ENCODE peak calls at places on chromosome 1, in ten cellular contexts. U, O, D, Q, L, S, E, W, M and G are unnamed samples. For H3K4me1, the result is how much of the 10 kb centered on the place peaks cover.

GRCh38 chr1:110783292-110783918 is 89.5 kb upstream of the CD53 start:
- DNase-seq in U (peak), O (peak), D (peak), Q (peak), L (peak), S (peak), E (peak), W (peak), M (peak), G (peak)

GRCh38 chr1:5746611-5747427 is 245.4 kb downstream of the NPHP4 start:
- DNase-seq in U (no peak), O (no peak), D (peak), Q (no peak), L (no peak), S (no peak), E (no peak), W (no peak), M (no peak), G (no peak)

GRCh38 chr1:30449003-30449402 is 274.4 kb downstream of the MATN1 start:
- DNase-seq in U (no peak), O (no peak), D (peak), Q (no peak), L (no peak), S (no peak), E (no peak), W (no peak), M (no peak), G (no peak)

GRCh38 chr1:58529288-58529687 is 17.2 kb downstream of the OMA1 start:
- DNase-seq in U (no peak), O (no peak), D (no peak), Q (no peak), L (no peak), S (no peak), E (no peak), W (no peak), M (no peak), G (no peak)

GRCh38 chr1:53919675-53920066 is 25.7 kb downstream of the DIO1 start:
- DNase-seq in U (no peak), O (no peak), D (no peak), Q (peak), L (no peak), S (no peak), E (no peak), W (no peak), M (no peak), G (no peak)

GRCh38 chr1:179190861-179191260 is 38.6 kb downstream of the ABL2 start:
- DNase-seq in U (no peak), O (no peak), D (no peak), Q (no peak), L (no peak), S (peak), E (no peak), W (no peak), M (no peak), G (no peak)

GRCh38 chr1:234631721-234632125 is 21.7 kb upstream of the IRF2BP2 start:
- DNase-seq in U (peak), O (peak), D (no peak), Q (peak), L (no peak), S (peak), E (no peak), W (no peak), M (no peak), G (peak)

GRCh38 chr1:227785094-227785811 is 30.2 kb upstream of the PRSS38 start:
- DNase-seq in U (no peak), O (no peak), D (no peak), Q (no peak), L (no peak), S (no peak), E (no peak), W (no peak), M (no peak), G (no peak)

GRCh38 chr1:24427469-24427862 is 11.9 kb downstream of the NIPAL3 start:
- DNase-seq in U (no peak), O (no peak), D (no peak), Q (no peak), L (no peak), S (no peak), E (no peak), W (no peak), M (no peak), G (no peak)

GRCh38 chr1:28955930-28956552 is 41.7 kb downstream of the EPB41 start:
- DNase-seq in U (no peak), O (peak), D (no peak), Q (peak), L (peak), S (no peak), E (no peak), W (no peak), M (no peak), G (no peak)

GRCh38 chr1:115507256-115507589 is 134.5 kb upstream of the VANGL1 start:
- DNase-seq in U (no peak), O (peak), D (no peak), Q (peak), L (peak), S (peak), E (peak), W (no peak), M (peak), G (no peak)

GRCh38 chr1:98523256-98523655 is 138.3 kb upstream of the SNX7 start:
- DNase-seq in U (no peak), O (peak), D (no peak), Q (peak), L (no peak), S (no peak), E (no peak), W (no peak), M (no peak), G (no peak)

GRCh38 chr1:154944422-154945159 is 8.1 kb upstream of the PMVK start:
- DNase-seq in U (no peak), O (no peak), D (no peak), Q (no peak), L (no peak), S (no peak), E (peak), W (no peak), M (no peak), G (no peak)

GRCh38 chr1:17274186-17275170 is 25.6 kb downstream of the PADI3 start:
- DNase-seq in U (no peak), O (no peak), D (peak), Q (peak), L (peak), S (peak), E (peak), W (peak), M (peak), G (peak)

GRCh38 chr1:53068314-53069084 is 6.5 kb downstream of the PODN start:
- DNase-seq in U (no peak), O (no peak), D (no peak), Q (no peak), L (no peak), S (no peak), E (no peak), W (no peak), M (no peak), G (no peak)

GRCh38 chr1:37486680-37487618 is 12.6 kb downstream of the ZC3H12A start:
- DNase-seq in U (peak), O (peak), D (peak), Q (peak), L (peak), S (peak), E (peak), W (peak), M (peak), G (peak)

GRCh38 chr1:198179556-198179981 is 22.8 kb downstream of the NEK7 start:
- DNase-seq in U (no peak), O (peak), D (no peak), Q (peak), L (no peak), S (no peak), E (peak), W (no peak), M (no peak), G (no peak)

GRCh38 chr1:220455559-220455958 is 72.4 kb upstream of the MARK1 start:
- DNase-seq in U (no peak), O (no peak), D (no peak), Q (no peak), L (no peak), S (no peak), E (no peak), W (no peak), M (no peak), G (no peak)

GRCh38 chr1:150065184-150065871 is 2.2 kb upstream of the VPS45 start:
- DNase-seq in U (no peak), O (peak), D (no peak), Q (peak), L (no peak), S (no peak), E (no peak), W (no peak), M (peak), G (no peak)

GRCh38 chr1:87149166-87150065 is 179.3 kb upstream of the LMO4 start:
- DNase-seq in U (no peak), O (peak), D (no peak), Q (peak), L (no peak), S (no peak), E (no peak), W (no peak), M (no peak), G (peak)

GRCh38 chr1:156319664-156320063 is 18.4 kb downstream of the CCT3 start:
- DNase-seq in U (no peak), O (no peak), D (no peak), Q (peak), L (no peak), S (peak), E (peak), W (no peak), M (no peak), G (no peak)

GRCh38 chr1:6440198-6441126 is 15.9 kb downstream of the ESPN start:
- DNase-seq in U (no peak), O (peak), D (peak), Q (peak), L (peak), S (no peak), E (peak), W (peak), M (no peak), G (peak)

GRCh38 chr1:6004412-6005123 is 12.3 kb upstream of the NPHP4 start:
- DNase-seq in U (no peak), O (no peak), D (no peak), Q (no peak), L (no peak), S (no peak), E (no peak), W (no peak), M (no peak), G (no peak)

GRCh38 chr1:24186711-24186992 is 437 bp downstream of the IFNLR1 start:
- DNase-seq in U (no peak), O (no peak), D (no peak), Q (no peak), L (no peak), S (no peak), E (no peak), W (no peak), M (no peak), G (no peak)

GRCh38 chr1:4506591-4506990 is 147.8 kb upstream of the AJAP1 start:
- DNase-seq in U (no peak), O (no peak), D (no peak), Q (no peak), L (no peak), S (no peak), E (no peak), W (no peak), M (no peak), G (no peak)

GRCh38 chr1:161915051-161915503 is 108.6 kb downstream of the OLFML2B start:
- DNase-seq in U (no peak), O (no peak), D (no peak), Q (no peak), L (no peak), S (no peak), E (no peak), W (no peak), M (no peak), G (no peak)

GRCh38 chr1:175294179-175294756 is 101.7 kb upstream of the KIAA0040 start:
- DNase-seq in U (no peak), O (no peak), D (no peak), Q (no peak), L (no peak), S (no peak), E (no peak), W (no peak), M (no peak), G (no peak)

GRCh38 chr1:212186427-212187207 is 98.6 kb upstream of the PPP2R5A start:
- DNase-seq in U (no peak), O (no peak), D (no peak), Q (no peak), L (no peak), S (no peak), E (no peak), W (no peak), M (no peak), G (no peak)

GRCh38 chr1:182337736-182338571 is 53.6 kb downstream of the GLUL start:
- DNase-seq in U (no peak), O (no peak), D (no peak), Q (no peak), L (no peak), S (no peak), E (no peak), W (peak), M (no peak), G (no peak)

GRCh38 chr1:112714313-112715263 is 544 bp downstream of the PPM1J start:
- DNase-seq in U (no peak), O (no peak), D (peak), Q (no peak), L (peak), S (no peak), E (peak), W (peak), M (no peak), G (no peak)

GRCh38 chr1:98086796-98087195 is 166.0 kb upstream of the DPYD start:
- DNase-seq in U (peak), O (peak), D (no peak), Q (peak), L (peak), S (peak), E (peak), W (no peak), M (peak), G (peak)

GRCh38 chr1:23896491-23896890 is 16.7 kb downstream of the CNR2 start:
- DNase-seq in U (no peak), O (no peak), D (no peak), Q (no peak), L (no peak), S (no peak), E (no peak), W (no peak), M (no peak), G (no peak)

GRCh38 chr1:91830242-91831131 is 55.5 kb downstream of the TGFBR3 start:
- DNase-seq in U (no peak), O (peak), D (no peak), Q (peak), L (no peak), S (peak), E (peak), W (no peak), M (no peak), G (peak)

GRCh38 chr1:213761845-213762407 is 225.8 kb upstream of the PROX1 start:
- DNase-seq in U (no peak), O (no peak), D (no peak), Q (no peak), L (no peak), S (peak), E (no peak), W (no peak), M (no peak), G (no peak)

GRCh38 chr1:245172026-245172425 is 17.2 kb downstream of the KIF26B start:
- DNase-seq in U (no peak), O (no peak), D (no peak), Q (peak), L (no peak), S (no peak), E (no peak), W (no peak), M (no peak), G (no peak)

DNA sequence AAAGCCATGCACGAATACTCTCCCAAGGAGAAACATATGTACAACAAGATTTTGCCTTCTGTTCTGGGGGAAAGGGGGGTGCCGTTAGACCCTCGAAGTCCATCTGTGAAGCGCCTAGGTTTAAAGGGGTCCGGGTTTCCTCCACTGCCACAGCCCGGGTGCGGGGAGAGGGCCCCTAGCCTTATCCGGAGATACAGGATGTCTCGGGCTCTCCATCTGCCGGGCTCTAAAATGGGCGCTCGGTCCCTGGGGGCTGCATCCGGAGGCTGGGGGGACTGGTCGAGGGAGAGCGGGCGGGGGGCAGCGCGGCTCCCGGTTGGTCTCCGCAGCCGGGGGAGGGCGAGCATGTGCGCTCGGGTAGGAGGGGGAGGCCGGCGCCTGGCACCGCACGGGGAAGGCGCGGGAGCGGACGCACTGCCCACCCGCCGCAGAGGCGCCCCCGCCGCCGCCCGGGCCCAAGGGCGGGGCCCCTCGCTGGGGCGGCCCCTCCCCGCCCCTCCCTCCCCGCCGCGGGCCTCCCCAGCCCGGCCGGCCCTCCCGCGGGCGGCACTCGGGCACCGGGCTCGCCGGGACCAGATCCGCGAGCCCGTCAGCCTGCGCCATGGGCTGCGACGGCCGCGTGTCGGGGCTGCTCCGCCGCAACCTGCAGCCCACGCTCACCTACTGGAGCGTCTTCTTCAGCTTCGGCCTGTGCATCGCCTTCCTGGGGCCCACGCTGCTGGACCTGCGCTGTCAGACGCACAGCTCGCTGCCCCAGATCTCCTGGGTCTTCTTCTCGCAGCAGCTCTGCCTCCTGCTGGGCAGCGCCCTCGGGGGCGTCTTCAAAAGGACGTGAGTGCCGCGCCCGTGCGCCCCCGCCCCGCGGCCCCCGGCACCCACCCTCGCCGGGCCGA is 63.1 kb downstream of the ELK4 start:
- DNase-seq in U (no peak), O (no peak), D (peak), Q (peak), L (peak), S (no peak), E (peak), W (peak), M (no peak), G (no peak)
- TF ChIP-seq EZH2 in U (peak), O (peak), D (peak), Q (peak), L (peak), S (peak), E (peak), W (no peak), M (no peak), G (no peak)

DNA sequence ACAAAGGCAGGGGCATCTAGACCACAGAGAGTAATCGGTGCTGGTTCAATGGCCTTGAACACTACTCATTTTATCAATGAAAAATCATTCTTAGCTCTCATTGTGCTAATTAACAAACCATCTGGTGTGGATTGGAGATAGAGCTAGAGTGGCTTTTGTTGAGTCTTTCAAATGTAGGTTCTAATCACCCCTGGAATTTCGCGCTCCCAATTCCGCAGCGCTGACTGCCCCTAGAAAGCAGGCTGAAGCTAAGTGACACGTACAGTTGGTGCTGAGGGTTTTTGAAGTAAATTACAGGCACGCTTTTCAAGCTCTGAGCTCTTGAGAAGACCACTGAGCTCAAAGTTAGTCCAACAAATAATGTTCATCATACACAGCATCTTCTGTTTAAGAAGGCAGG is 31.2 kb upstream of the CA6 start:
- DNase-seq in U (no peak), O (no peak), D (no peak), Q (no peak), L (peak), S (no peak), E (no peak), W (no peak), M (no peak), G (no peak)
- H3K4me1 ChIP-seq in U (under half), O (under half), D (under half), Q (under half), L (under half), S (under half), E (under half), W (under half), M (under half), G (under half)

GRCh38 chr1:19283891-19284290 is 4.7 kb downstream of the AKR7A3 start:
- DNase-seq in U (no peak), O (no peak), D (no peak), Q (no peak), L (no peak), S (no peak), E (no peak), W (no peak), M (no peak), G (no peak)
- TF ChIP-seq EZH2 in U (no peak), O (no peak), D (no peak), Q (no peak), L (no peak), S (no peak), E (no peak), W (no peak), M (no peak), G (no peak)

DNA sequence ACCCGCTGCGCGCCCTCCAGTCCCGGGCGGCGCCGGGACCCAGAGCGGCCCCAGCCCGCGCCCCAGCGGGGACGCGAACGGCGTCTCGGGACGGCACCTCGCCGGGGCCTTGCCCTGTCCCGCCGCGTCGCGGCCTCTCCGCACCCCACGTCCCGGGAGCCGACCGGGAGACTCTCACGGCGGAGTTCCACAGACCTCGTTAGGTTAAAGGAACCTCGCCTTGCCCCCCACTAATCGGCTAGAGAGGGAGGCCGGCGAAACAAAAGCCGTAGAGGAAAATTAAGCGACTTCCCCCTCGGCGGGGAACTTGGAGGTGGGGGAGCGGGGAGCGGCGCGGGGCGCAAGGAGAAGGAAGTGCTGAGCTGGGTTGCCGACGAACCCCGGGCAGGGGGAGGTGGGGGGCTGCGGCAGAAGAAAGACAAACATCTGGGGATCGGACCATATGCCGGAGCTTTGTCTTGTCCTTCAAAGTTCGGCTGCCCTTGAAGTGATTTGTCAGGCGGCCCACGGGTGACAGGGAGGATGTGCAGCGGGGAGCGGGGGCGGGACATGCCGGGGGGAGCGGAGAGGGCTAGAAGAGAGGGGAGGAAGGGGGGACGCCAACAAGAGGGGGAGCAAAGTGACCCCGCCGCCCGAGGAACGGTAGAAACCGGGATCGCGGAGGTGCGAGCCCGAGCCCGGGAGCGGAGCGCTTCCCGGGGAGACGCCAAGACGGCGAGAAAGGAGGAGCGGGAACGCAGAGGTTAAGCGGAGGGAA is 120.0 kb upstream of the RRP15 start:
- DNase-seq in U (no peak), O (peak), D (peak), Q (peak), L (peak), S (peak), E (peak), W (no peak), M (no peak), G (no peak)
- H3K4me1 ChIP-seq in U (under half), O (under half), D (under half), Q (under half), L (under half), S (under half), E (under half), W (under half), M (under half), G (under half)

DNA sequence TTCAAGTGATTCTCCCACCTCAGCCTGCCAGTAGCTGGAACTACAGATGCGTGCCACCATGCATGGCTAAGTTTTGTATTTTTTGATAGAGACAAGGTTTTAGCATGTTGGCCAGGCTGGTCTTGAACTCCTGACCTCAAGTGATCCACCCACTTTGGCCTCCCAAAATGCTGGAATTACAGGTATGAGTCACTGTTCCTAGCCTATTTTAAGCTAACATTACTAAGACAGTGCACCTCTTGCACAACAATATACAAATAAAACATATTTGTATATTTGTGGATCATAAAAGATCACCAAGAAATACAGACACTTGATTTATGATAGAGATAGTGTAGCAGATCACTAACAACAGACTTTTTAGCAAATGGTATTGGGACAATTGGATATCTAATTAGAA is 139.0 kb downstream of the DUSP10 start:
- DNase-seq in U (no peak), O (no peak), D (no peak), Q (peak), L (no peak), S (no peak), E (no peak), W (no peak), M (no peak), G (no peak)
- TF ChIP-seq EZH2 in U (no peak), O (no peak), D (no peak), Q (no peak), L (no peak), S (no peak), E (no peak), W (no peak), M (no peak), G (no peak)